ENCODE peak calls at places on chromosomes 16 and 17, in eight cellular contexts. One of them, this sample, is unnamed.

GRCh38 chr17:41496803-41497484 is 7.2 kb upstream of the KRT36 start:
- DNase-seq in ovary: no peak
- DNase-seq in HepG2: peak; percentile 86
- DNase-seq in GM23338: peak; percentile 86
- DNase-seq in AG09309: peak; percentile 61
- DNase-seq in choroid plexus epithelial cell: peak; percentile 92
- DNase-seq in epithelial cell of esophagus: peak; percentile 93
- DNase-seq in skeletal muscle cell: peak; percentile 45
- DNase-seq in this sample: peak; percentile 86

GRCh38 chr16:590165-590874 is 454 bp downstream of the RAB40C start:
- DNase-seq in HepG2: no peak
- DNase-seq in GM23338: no peak
- DNase-seq in AG09309: no peak
- DNase-seq in epithelial cell of esophagus: peak; percentile 54
- DNase-seq in ovary: peak; percentile 54
- DNase-seq in choroid plexus epithelial cell: peak; percentile 64
- DNase-seq in skeletal muscle cell: no peak
- DNase-seq in this sample: peak; percentile 50

GRCh38 chr16:77169650-77170236 is 21.2 kb upstream of the MON1B start:
- DNase-seq in AG09309: no peak
- DNase-seq in epithelial cell of esophagus: peak; percentile 72
- DNase-seq in HepG2: peak; percentile 52
- DNase-seq in skeletal muscle cell: no peak
- DNase-seq in choroid plexus epithelial cell: peak; percentile 61
- DNase-seq in GM23338: peak; percentile 87
- DNase-seq in ovary: no peak
- DNase-seq in this sample: peak; percentile 9

GRCh38 chr16:81730090-81731051 is 48.7 kb upstream of the PLCG2 start:
- DNase-seq in AG09309: no peak
- DNase-seq in epithelial cell of esophagus: peak; percentile 59
- DNase-seq in choroid plexus epithelial cell: peak; percentile 89
- DNase-seq in skeletal muscle cell: peak; percentile 47
- DNase-seq in ovary: peak; percentile 94
- DNase-seq in GM23338: peak; percentile 99
- DNase-seq in HepG2: peak; percentile 70
- DNase-seq in this sample: peak; percentile 56

GRCh38 chr16:81639931-81640680 is 139.0 kb upstream of the PLCG2 start:
- DNase-seq in epithelial cell of esophagus: no peak
- DNase-seq in HepG2: no peak
- DNase-seq in skeletal muscle cell: no peak
- DNase-seq in ovary: no peak
- DNase-seq in choroid plexus epithelial cell: no peak
- DNase-seq in AG09309: no peak
- DNase-seq in GM23338: no peak
- DNase-seq in this sample: no peak

GRCh38 chr17:6596941-6597340 is 40.6 kb upstream of the PITPNM3 start:
- DNase-seq in AG09309: no peak
- DNase-seq in ovary: no peak
- DNase-seq in GM23338: no peak
- DNase-seq in HepG2: no peak
- DNase-seq in skeletal muscle cell: no peak
- DNase-seq in epithelial cell of esophagus: no peak
- DNase-seq in choroid plexus epithelial cell: no peak
- DNase-seq in this sample: peak; percentile 42

GRCh38 chr16:30185141-30185682 is 1.8 kb downstream of the CORO1A start:
- DNase-seq in epithelial cell of esophagus: no peak
- DNase-seq in GM23338: no peak
- DNase-seq in AG09309: no peak
- DNase-seq in choroid plexus epithelial cell: no peak
- DNase-seq in HepG2: no peak
- DNase-seq in ovary: no peak
- DNase-seq in skeletal muscle cell: no peak
- DNase-seq in this sample: no peak

GRCh38 chr16:10180771-10181163 is 1.5 kb downstream of the GRIN2A start:
- DNase-seq in epithelial cell of esophagus: no peak
- DNase-seq in HepG2: peak; percentile 57
- DNase-seq in choroid plexus epithelial cell: no peak
- DNase-seq in ovary: no peak
- DNase-seq in skeletal muscle cell: no peak
- DNase-seq in GM23338: peak; percentile 97
- DNase-seq in AG09309: no peak
- DNase-seq in this sample: no peak

GRCh38 chr16:3645504-3646347 is 8.8 kb upstream of the DNASE1 start:
- DNase-seq in choroid plexus epithelial cell: peak; percentile 92
- DNase-seq in GM23338: peak; percentile 83
- DNase-seq in HepG2: no peak
- DNase-seq in epithelial cell of esophagus: no peak
- DNase-seq in AG09309: no peak
- DNase-seq in ovary: no peak
- DNase-seq in skeletal muscle cell: peak; percentile 47
- DNase-seq in this sample: peak; percentile 17

GRCh38 chr17:44769647-44770084 is 10.9 kb downstream of the ADAM11 start:
- DNase-seq in skeletal muscle cell: no peak
- DNase-seq in HepG2: peak; percentile 38
- DNase-seq in GM23338: no peak
- DNase-seq in choroid plexus epithelial cell: no peak
- DNase-seq in ovary: no peak
- DNase-seq in epithelial cell of esophagus: no peak
- DNase-seq in AG09309: no peak
- DNase-seq in this sample: no peak

GRCh38 chr16:70418274-70418992 is 20.5 kb downstream of the ST3GAL2 start:
- DNase-seq in choroid plexus epithelial cell: no peak
- DNase-seq in GM23338: no peak
- DNase-seq in ovary: no peak
- DNase-seq in skeletal muscle cell: no peak
- DNase-seq in epithelial cell of esophagus: no peak
- DNase-seq in AG09309: no peak
- DNase-seq in HepG2: no peak
- DNase-seq in this sample: no peak

GRCh38 chr16:4176794-4177438 is 60.7 kb upstream of the ADCY9 start:
- DNase-seq in choroid plexus epithelial cell: peak; percentile 58
- DNase-seq in HepG2: peak; percentile 8
- DNase-seq in epithelial cell of esophagus: peak; percentile 77
- DNase-seq in skeletal muscle cell: no peak
- DNase-seq in ovary: no peak
- DNase-seq in GM23338: no peak
- DNase-seq in AG09309: no peak
- DNase-seq in this sample: peak; percentile 57

GRCh38 chr17:80036715-80037477 is 454 bp downstream of the CCDC40 start:
- DNase-seq in HepG2: peak; percentile 57
- DNase-seq in GM23338: peak; percentile 86
- DNase-seq in ovary: no peak
- DNase-seq in AG09309: no peak
- DNase-seq in choroid plexus epithelial cell: no peak
- DNase-seq in skeletal muscle cell: no peak
- DNase-seq in epithelial cell of esophagus: no peak
- DNase-seq in this sample: no peak

GRCh38 chr17:40914456-40914855 is 23.0 kb downstream of the KRT23 start:
- DNase-seq in choroid plexus epithelial cell: no peak
- DNase-seq in GM23338: no peak
- DNase-seq in ovary: no peak
- DNase-seq in epithelial cell of esophagus: peak; percentile 86
- DNase-seq in AG09309: no peak
- DNase-seq in HepG2: no peak
- DNase-seq in skeletal muscle cell: no peak
- DNase-seq in this sample: no peak

GRCh38 chr16:89853306-89853993 is 19.9 kb upstream of the TCF25 start:
- DNase-seq in ovary: no peak
- DNase-seq in epithelial cell of esophagus: no peak
- DNase-seq in GM23338: no peak
- DNase-seq in AG09309: no peak
- DNase-seq in skeletal muscle cell: no peak
- DNase-seq in HepG2: no peak
- DNase-seq in choroid plexus epithelial cell: no peak
- DNase-seq in this sample: no peak
- H3K4me3 ChIP-seq in ovary: no peak overlapping the region
- H3K4me3 ChIP-seq in epithelial cell of esophagus: no peak overlapping the region
- H3K4me3 ChIP-seq in GM23338: no peak overlapping the region
- H3K4me3 ChIP-seq in AG09309: no peak overlapping the region
- H3K4me3 ChIP-seq in skeletal muscle cell: no peak overlapping the region
- H3K4me3 ChIP-seq in HepG2: no peak overlapping the region
- H3K4me3 ChIP-seq in choroid plexus epithelial cell: no peak overlapping the region
- H3K4me3 ChIP-seq in this sample: no peak overlapping the region

DNA sequence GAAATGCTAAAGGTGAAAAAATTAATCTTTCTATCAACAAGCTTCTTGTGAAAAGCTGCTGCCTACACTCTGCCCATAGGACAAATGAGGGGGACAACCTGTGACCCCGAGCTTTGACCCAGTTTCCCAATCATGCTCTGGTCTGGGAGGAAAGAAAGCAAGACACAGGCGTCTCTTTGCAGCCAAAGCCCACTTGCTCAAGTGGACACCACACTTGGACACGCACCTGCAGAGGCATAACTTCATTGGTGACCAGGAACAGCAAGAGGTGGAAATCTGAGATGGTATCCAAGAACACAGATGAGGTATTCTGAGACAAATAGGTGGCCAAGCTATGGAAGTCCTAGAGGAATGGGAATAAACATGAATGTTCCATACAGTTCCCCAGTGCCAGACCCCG is 15.0 kb upstream of the FAAP100 start:
- DNase-seq in HepG2: no peak
- DNase-seq in choroid plexus epithelial cell: no peak
- DNase-seq in ovary: no peak
- DNase-seq in epithelial cell of esophagus: no peak
- DNase-seq in AG09309: no peak
- DNase-seq in GM23338: no peak
- DNase-seq in skeletal muscle cell: no peak
- DNase-seq in this sample: no peak
- H3K4me3 ChIP-seq in HepG2: no peak overlapping the region
- H3K4me3 ChIP-seq in choroid plexus epithelial cell: no peak overlapping the region
- H3K4me3 ChIP-seq in ovary: no peak overlapping the region
- H3K4me3 ChIP-seq in epithelial cell of esophagus: no peak overlapping the region
- H3K4me3 ChIP-seq in AG09309: no peak overlapping the region
- H3K4me3 ChIP-seq in GM23338: no peak overlapping the region
- H3K4me3 ChIP-seq in skeletal muscle cell: peak overlapping the region; percentile 4
- H3K4me3 ChIP-seq in this sample: peak overlapping the region; percentile 36

DNA sequence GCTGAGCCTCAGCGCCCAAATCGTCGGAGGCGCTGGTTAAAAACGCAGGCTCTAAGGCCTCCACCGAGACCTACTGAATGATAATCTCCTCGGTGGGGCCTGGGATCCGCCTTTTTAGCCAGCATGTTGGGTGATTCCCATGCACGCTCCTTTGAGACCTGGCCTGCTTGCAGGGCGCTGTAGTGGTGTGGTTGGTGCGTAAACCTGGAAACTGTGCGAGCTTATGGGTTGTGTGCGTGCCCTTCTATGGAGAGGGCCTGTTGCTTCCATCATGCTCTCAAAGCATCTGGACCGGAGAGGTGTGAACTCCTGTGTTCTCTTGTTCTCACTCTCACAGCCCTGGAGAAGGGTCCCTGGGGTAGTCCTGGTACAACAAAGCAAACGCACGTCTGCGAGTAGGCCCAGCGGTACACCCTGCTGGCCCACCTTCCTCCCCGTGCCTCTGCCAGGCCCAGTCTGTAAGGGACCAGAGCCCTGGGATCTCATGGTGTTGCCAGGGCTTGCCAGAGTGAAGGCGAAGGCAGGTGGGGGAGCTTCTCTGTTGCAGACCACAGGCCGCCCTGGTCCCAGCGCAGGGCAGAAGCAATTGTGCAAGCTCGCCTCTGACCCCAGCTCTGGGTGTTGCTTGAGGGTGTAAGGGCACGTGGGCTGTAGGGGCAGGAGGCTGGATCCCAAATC is 759 bp upstream of the LRRC75A start:
- DNase-seq in skeletal muscle cell: no peak
- DNase-seq in ovary: no peak
- DNase-seq in epithelial cell of esophagus: no peak
- DNase-seq in GM23338: peak; percentile 59
- DNase-seq in choroid plexus epithelial cell: no peak
- DNase-seq in AG09309: no peak
- DNase-seq in HepG2: no peak
- DNase-seq in this sample: no peak
- H3K4me3 ChIP-seq in skeletal muscle cell: peak overlapping the region; percentile 47
- H3K4me3 ChIP-seq in ovary: peak overlapping the region; percentile 58
- H3K4me3 ChIP-seq in epithelial cell of esophagus: no peak overlapping the region
- H3K4me3 ChIP-seq in GM23338: peak overlapping the region; percentile 64
- H3K4me3 ChIP-seq in choroid plexus epithelial cell: peak overlapping the region; percentile 49
- H3K4me3 ChIP-seq in AG09309: no peak overlapping the region
- H3K4me3 ChIP-seq in HepG2: peak overlapping the region; percentile 16
- H3K4me3 ChIP-seq in this sample: peak overlapping the region; percentile 37

GRCh38 chr17:3532106-3532858 is 25.3 kb downstream of the TRPV3 start:
- DNase-seq in AG09309: no peak
- DNase-seq in choroid plexus epithelial cell: no peak
- DNase-seq in GM23338: no peak
- DNase-seq in ovary: no peak
- DNase-seq in epithelial cell of esophagus: no peak
- DNase-seq in skeletal muscle cell: no peak
- DNase-seq in HepG2: no peak
- DNase-seq in this sample: no peak

GRCh38 chr17:3531266-3532101 is 26.1 kb downstream of the TRPV3 start:
- DNase-seq in skeletal muscle cell: no peak
- DNase-seq in choroid plexus epithelial cell: no peak
- DNase-seq in HepG2: no peak
- DNase-seq in ovary: no peak
- DNase-seq in epithelial cell of esophagus: no peak
- DNase-seq in GM23338: no peak
- DNase-seq in AG09309: no peak
- DNase-seq in this sample: no peak

GRCh38 chr17:3528604-3529511 is 28.8 kb downstream of the TRPV3 start:
- DNase-seq in AG09309: no peak
- DNase-seq in epithelial cell of esophagus: peak; percentile 69
- DNase-seq in choroid plexus epithelial cell: peak; percentile 83
- DNase-seq in GM23338: no peak
- DNase-seq in skeletal muscle cell: no peak
- DNase-seq in HepG2: no peak
- DNase-seq in ovary: no peak
- DNase-seq in this sample: no peak

GRCh38 chr17:3527896-3528603 is 29.6 kb downstream of the TRPV3 start:
- DNase-seq in skeletal muscle cell: no peak
- DNase-seq in GM23338: no peak
- DNase-seq in ovary: no peak
- DNase-seq in AG09309: no peak
- DNase-seq in choroid plexus epithelial cell: peak; percentile 41
- DNase-seq in epithelial cell of esophagus: no peak
- DNase-seq in HepG2: no peak
- DNase-seq in this sample: no peak

DNA sequence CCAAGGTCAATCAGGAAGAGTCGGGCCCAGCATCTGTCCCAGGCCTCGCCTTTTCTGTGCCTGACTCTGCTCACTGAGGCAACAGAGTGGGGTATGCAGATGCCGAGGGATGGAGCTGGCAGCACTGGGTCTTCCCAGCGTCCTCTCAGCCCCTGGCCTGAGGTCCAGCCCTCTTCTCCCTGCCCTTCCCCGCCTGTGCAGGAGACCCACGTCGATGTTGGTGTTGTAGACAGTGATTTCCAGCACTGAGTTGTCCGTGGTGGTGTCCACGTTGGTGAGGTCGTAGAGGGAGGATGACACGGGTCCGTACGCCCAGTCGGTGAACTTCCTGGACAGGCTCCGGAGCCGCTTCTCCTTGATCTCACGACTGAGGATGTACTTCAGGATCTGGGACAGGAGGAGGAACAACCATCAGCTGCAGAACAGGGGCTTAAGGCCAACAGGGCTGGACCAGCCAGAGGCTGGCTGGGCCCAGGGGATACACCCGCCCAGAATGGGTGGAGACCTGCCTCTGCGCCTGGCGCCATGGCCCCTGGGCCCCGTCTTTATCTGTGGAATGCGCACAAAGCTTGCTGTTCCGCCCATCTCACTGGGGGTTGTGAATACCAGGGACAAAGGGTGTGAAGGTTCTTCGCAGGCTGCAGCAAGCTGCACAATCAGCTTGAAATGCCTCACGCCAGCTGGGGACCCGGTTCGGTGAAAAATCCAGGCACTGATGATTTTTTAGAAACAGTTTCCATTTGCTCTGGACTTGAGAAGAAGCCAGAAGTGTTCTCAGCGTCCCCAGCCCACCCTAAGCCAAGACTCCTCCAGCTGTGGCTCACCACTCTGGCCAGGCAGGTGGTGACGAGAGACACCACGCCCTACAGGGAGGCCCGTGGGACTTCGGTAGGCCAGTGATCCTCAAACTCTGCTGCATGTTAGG is 27.5 kb downstream of the TRPV3 start:
- DNase-seq in epithelial cell of esophagus: no peak
- DNase-seq in HepG2: peak; percentile 87
- DNase-seq in choroid plexus epithelial cell: peak; percentile 90
- DNase-seq in skeletal muscle cell: no peak
- DNase-seq in GM23338: peak; percentile 51
- DNase-seq in AG09309: no peak
- DNase-seq in ovary: peak; percentile 30
- DNase-seq in this sample: peak; percentile 59
- H3K4me3 ChIP-seq in epithelial cell of esophagus: no peak overlapping the region
- H3K4me3 ChIP-seq in HepG2: peak overlapping the region; percentile 37
- H3K4me3 ChIP-seq in choroid plexus epithelial cell: peak overlapping the region; percentile 23
- H3K4me3 ChIP-seq in skeletal muscle cell: no peak overlapping the region
- H3K4me3 ChIP-seq in GM23338: no peak overlapping the region
- H3K4me3 ChIP-seq in AG09309: no peak overlapping the region
- H3K4me3 ChIP-seq in ovary: no peak overlapping the region
- H3K4me3 ChIP-seq in this sample: no peak overlapping the region